ENCODE peak calls at places on chromosome 5, in five cellular contexts. Q, S, D, V and U are unnamed samples.

GRCh38 chr5:72661405-72661804 is 154.2 kb upstream of the ZNF366 start:
- DNase-seq in Q (no peak), S (peak; percentile 80), D (no peak), V (no peak), U (no peak)

GRCh38 chr5:146731909-146732659 is 146.5 kb downstream of the PPP2R2B start:
- DNase-seq in Q (no peak), S (peak; percentile 87), D (no peak), V (no peak), U (no peak)

GRCh38 chr5:143002459-143003327 is 232.5 kb downstream of the ARHGAP26 start:
- DNase-seq in Q (no peak), S (peak; percentile 86), D (no peak), V (peak; percentile 50), U (no peak)

GRCh38 chr5:61969761-61970160 is 336.2 kb upstream of the KIF2A start:
- DNase-seq in Q (no peak), S (peak; percentile 8), D (no peak), V (no peak), U (no peak)

GRCh38 chr5:145941096-145941676 is 4.8 kb downstream of the SH3RF2 start:
- DNase-seq in Q (no peak), S (peak; percentile 25), D (no peak), V (peak; percentile 62), U (no peak)

GRCh38 chr5:51225671-51226419 is 157.4 kb upstream of the ISL1 start:
- DNase-seq in Q (no peak), S (no peak), D (no peak), V (peak; percentile 81), U (no peak)

GRCh38 chr5:66769839-66770617 is 173.8 kb downstream of the MAST4 start:
- DNase-seq in Q (no peak), S (no peak), D (peak; percentile 44), V (no peak), U (no peak)

GRCh38 chr5:83608122-83608521 is 112.5 kb downstream of the HAPLN1 start:
- DNase-seq in Q (no peak), S (peak; percentile 40), D (no peak), V (peak; percentile 13), U (no peak)

GRCh38 chr5:178081571-178082244 is 31.6 kb upstream of the N4BP3 start:
- DNase-seq in Q (no peak), S (no peak), D (no peak), V (no peak), U (no peak)

GRCh38 chr5:109690456-109691247 is 925 bp downstream of the MAN2A1 start:
- DNase-seq in Q (peak; percentile 89), S (peak; percentile 83), D (peak; percentile 73), V (peak; percentile 80), U (peak; percentile 72)

GRCh38 chr5:178227138-178227659 is 5.4 kb downstream of the PHYKPL start:
- DNase-seq in Q (no peak), S (peak; percentile 63), D (no peak), V (no peak), U (no peak)

GRCh38 chr5:83516361-83516760 is 44.8 kb downstream of the VCAN start:
- DNase-seq in Q (no peak), S (peak; percentile 32), D (no peak), V (no peak), U (no peak)

GRCh38 chr5:101278011-101278687 is 375.1 kb upstream of the ST8SIA4 start:
- DNase-seq in Q (no peak), S (peak; percentile 0), D (no peak), V (no peak), U (no peak)

GRCh38 chr5:6730407-6730806 is 17.2 kb downstream of the TENT4A start:
- DNase-seq in Q (no peak), S (no peak), D (no peak), V (no peak), U (peak; percentile 45)

GRCh38 chr5:167579701-167580045 is 711.8 kb upstream of the WWC1 start:
- DNase-seq in Q (no peak), S (peak; percentile 56), D (no peak), V (no peak), U (no peak)

GRCh38 chr5:32760091-32760509 is 49.0 kb downstream of the NPR3 start:
- DNase-seq in Q (no peak), S (peak; percentile 98), D (no peak), V (no peak), U (no peak)

GRCh38 chr5:145495741-145496140 is 339.4 kb downstream of the PRELID2 start:
- DNase-seq in Q (no peak), S (peak; percentile 94), D (no peak), V (peak; percentile 72), U (no peak)

GRCh38 chr5:90434116-90434714 is 24.7 kb upstream of the CETN3 start:
- DNase-seq in Q (no peak), S (peak; percentile 45), D (no peak), V (peak; percentile 20), U (no peak)

GRCh38 chr5:171520300-171521170 is 101.1 kb downstream of the FGF18 start:
- DNase-seq in Q (no peak), S (peak; percentile 18), D (no peak), V (no peak), U (no peak)

GRCh38 chr5:155839251-155840037 is 487.5 kb upstream of the SGCD start:
- DNase-seq in Q (no peak), S (peak; percentile 0), D (no peak), V (no peak), U (no peak)

GRCh38 chr5:33491941-33492340 is 51.2 kb downstream of the TARS1 start:
- DNase-seq in Q (no peak), S (peak; percentile 56), D (no peak), V (no peak), U (no peak)

GRCh38 chr5:66720776-66721175 is 124.6 kb downstream of the MAST4 start:
- DNase-seq in Q (no peak), S (no peak), D (no peak), V (no peak), U (no peak)

GRCh38 chr5:67268233-67269011 is 71.8 kb upstream of the CD180 start:
- DNase-seq in Q (peak; percentile 85), S (peak; percentile 95), D (peak; percentile 77), V (peak; percentile 96), U (peak; percentile 74)

GRCh38 chr5:74332654-74333053 is 307.9 kb downstream of the ENC1 start:
- DNase-seq in Q (no peak), S (no peak), D (no peak), V (no peak), U (no peak)

GRCh38 chr5:141691286-141691866 is 9.3 kb upstream of the ARAP3 start:
- DNase-seq in Q (no peak), S (no peak), D (no peak), V (no peak), U (no peak)

GRCh38 chr5:132223861-132224260 is 3.8 kb downstream of the P4HA2 start:
- DNase-seq in Q (no peak), S (no peak), D (no peak), V (no peak), U (peak; percentile 19)

GRCh38 chr5:132226516-132227234 is 978 bp downstream of the P4HA2 start:
- DNase-seq in Q (no peak), S (peak; percentile 25), D (peak; percentile 44), V (no peak), U (peak; percentile 53)

GRCh38 chr5:132225165-132226032 is 2.3 kb downstream of the P4HA2 start:
- DNase-seq in Q (peak; percentile 81), S (peak; percentile 79), D (peak; percentile 82), V (peak; percentile 77), U (peak; percentile 92)

GRCh38 chr5:132222649-132223038 is 5.0 kb downstream of the P4HA2 start:
- DNase-seq in Q (no peak), S (no peak), D (no peak), V (no peak), U (no peak)

GRCh38 chr5:132224721-132225120 is 2.9 kb downstream of the P4HA2 start:
- DNase-seq in Q (no peak), S (peak; percentile 48), D (no peak), V (no peak), U (no peak)
- H3K4me1 ChIP-seq in Q (peaks cover 12% of the 10 kb centered on the region), S (peaks cover 42% of the 10 kb centered on the region), D (peaks cover 71% of the 10 kb centered on the region), V (no peaks in the 10 kb centered on the region), U (peaks cover 25% of the 10 kb centered on the region)

GRCh38 chr5:120605325-120606079 is 141.4 kb downstream of the PRR16 start:
- DNase-seq in Q (no peak), S (no peak), D (no peak), V (no peak), U (no peak)
- H3K27ac ChIP-seq in Q (no peak overlapping the region), S (peak overlapping the region; percentile 58), D (no peak overlapping the region), V (no peak overlapping the region), U (peak overlapping the region; percentile 99)

DNA sequence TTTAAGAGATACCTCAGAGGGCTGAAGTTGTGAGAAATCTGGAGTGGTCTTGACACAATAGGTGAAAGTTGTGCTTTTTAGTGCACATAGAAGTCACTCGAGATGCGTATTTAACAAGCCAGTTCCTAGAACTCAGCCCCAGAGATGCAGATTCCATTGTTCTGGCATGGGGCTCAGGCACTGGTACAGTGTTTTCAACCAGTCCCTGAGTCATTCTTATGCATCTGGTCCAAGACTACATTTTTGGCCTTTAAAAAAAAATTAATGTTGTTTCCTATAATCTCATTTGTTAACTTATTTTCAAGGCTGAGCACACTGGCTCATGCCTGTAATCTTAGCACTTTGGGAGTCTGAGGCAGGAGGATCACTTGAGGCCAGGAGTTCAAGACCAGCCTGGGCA is 29.6 kb downstream of the PTTG1 start:
- DNase-seq in Q (no peak), S (no peak), D (no peak), V (no peak), U (no peak)
- H3K4me1 ChIP-seq in Q (no peaks in the 10 kb centered on the region), S (no peaks in the 10 kb centered on the region), D (no peaks in the 10 kb centered on the region), V (no peaks in the 10 kb centered on the region), U (no peaks in the 10 kb centered on the region)

DNA sequence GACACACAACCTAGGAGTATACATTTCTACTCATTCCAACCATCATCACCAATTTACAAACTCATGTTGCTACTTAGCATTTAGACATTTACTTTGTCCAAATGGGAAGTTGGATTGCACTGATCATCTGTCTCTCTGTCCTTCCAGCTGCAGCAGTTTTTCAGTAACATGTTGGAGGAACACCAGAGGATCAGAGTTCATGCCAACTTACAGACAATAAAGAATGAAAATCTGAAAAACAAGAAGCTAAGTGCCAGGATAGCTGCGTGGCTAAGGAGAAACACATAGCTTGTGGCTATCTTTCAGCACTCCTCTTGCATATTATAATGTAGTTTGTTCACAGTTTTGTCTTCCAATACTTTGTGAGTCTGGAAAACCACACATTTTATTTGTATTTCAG is 6.4 kb upstream of the ARL14EPL start:
- DNase-seq in Q (no peak), S (no peak), D (no peak), V (no peak), U (no peak)
- H3K27ac ChIP-seq in Q (no peak overlapping the region), S (no peak overlapping the region), D (no peak overlapping the region), V (no peak overlapping the region), U (no peak overlapping the region)

GRCh38 chr5:38431242-38431853 is 125.1 kb downstream of the LIFR start:
- DNase-seq in Q (no peak), S (no peak), D (no peak), V (no peak), U (no peak)
- H3K4me1 ChIP-seq in Q (peaks cover under 1% of the 10 kb centered on the region), S (peaks cover 26% of the 10 kb centered on the region), D (peaks cover 14% of the 10 kb centered on the region), V (no peaks in the 10 kb centered on the region), U (peaks cover 17% of the 10 kb centered on the region)